ENCODE peak calls at places on chromosomes 12 and 14, in seven cellular contexts. A, W, B, F, M, T and S are unnamed samples.

GRCh38 chr14:90850487-90850886 is 34.3 kb upstream of the TTC7B start:
- DNase-seq in F (no peak), A (no peak), M (no peak), B (no peak), W (no peak), T (no peak), S (no peak)

GRCh38 chr12:92036771-92037453 is 108.7 kb downstream of the BTG1 start:
- DNase-seq in M (no peak), W (peak; percentile 49), A (no peak), F (no peak), T (no peak), B (no peak), S (no peak)

GRCh38 chr14:74673768-74674167 is 39.1 kb downstream of the AREL1 start:
- DNase-seq in B (no peak), A (no peak), F (no peak), W (no peak), T (no peak), M (no peak), S (no peak)

GRCh38 chr12:51428256-51428655 is 3.6 kb downstream of the SLC4A8 start:
- DNase-seq in T (no peak), B (peak; percentile 83), A (no peak), W (no peak), M (no peak), F (no peak), S (no peak)

GRCh38 chr12:52063986-52064649 is 5.7 kb upstream of the ATG101 start:
- DNase-seq in T (no peak), F (no peak), W (peak; percentile 92), A (no peak), M (no peak), B (no peak), S (no peak)

GRCh38 chr14:34488528-34488927 is 26.5 kb upstream of the SPTSSA start:
- DNase-seq in M (no peak), B (no peak), W (no peak), A (no peak), T (no peak), F (no peak), S (no peak)

GRCh38 chr12:43285248-43285647 is 266.8 kb downstream of the ADAMTS20 start:
- DNase-seq in A (no peak), T (no peak), F (no peak), M (no peak), W (peak; percentile 91), B (no peak), S (no peak)

GRCh38 chr14:45426685-45427282 is 173.8 kb upstream of the MIS18BP1 start:
- DNase-seq in W (peak; percentile 40), B (peak; percentile 55), F (no peak), M (no peak), T (peak; percentile 70), A (peak; percentile 23), S (peak; percentile 75)

GRCh38 chr14:61621444-61621843 is 73.9 kb upstream of the HIF1A start:
- DNase-seq in A (no peak), M (no peak), W (no peak), T (no peak), F (no peak), B (no peak), S (no peak)

GRCh38 chr14:64442300-64442988 is 22.9 kb upstream of the AKAP5 start:
- DNase-seq in T (no peak), B (no peak), W (no peak), F (no peak), A (no peak), M (no peak), S (no peak)

GRCh38 chr12:95836185-95836609 is 22.6 kb upstream of the SNRPF start:
- DNase-seq in M (no peak), F (no peak), B (peak; percentile 68), W (peak; percentile 29), T (peak; percentile 50), A (no peak), S (no peak)

GRCh38 chr14:30521899-30522736 is 36.8 kb upstream of the G2E3 start:
- DNase-seq in A (no peak), T (peak; percentile 43), B (peak; percentile 44), F (no peak), W (no peak), M (no peak), S (peak; percentile 37)

GRCh38 chr12:124381454-124382207 is 86.7 kb downstream of the RFLNA start:
- DNase-seq in F (no peak), A (no peak), M (no peak), B (no peak), T (no peak), W (peak; percentile 78), S (no peak)

GRCh38 chr14:92033433-92033832 is 6.4 kb downstream of the TRIP11 start:
- DNase-seq in M (no peak), W (no peak), F (no peak), B (no peak), T (no peak), A (no peak), S (no peak)

GRCh38 chr14:33068626-33069025 is 129.9 kb downstream of the NPAS3 start:
- DNase-seq in F (no peak), M (no peak), W (no peak), B (no peak), T (no peak), A (no peak), S (peak; percentile 14)

GRCh38 chr12:26732010-26732908 is 100.7 kb downstream of the ITPR2 start:
- DNase-seq in F (no peak), W (no peak), A (peak; percentile 46), M (no peak), B (no peak), T (no peak), S (no peak)